ENCODE peak calls at places on chromosomes 7 and 10, in four cellular contexts. S is HCT116, H is HAP-1, Q is neuronal stem cell. R is an unnamed sample.
A peak's percentile ranks its signal among the peaks of the same experiment; 100 is the strongest.

GRCh38 chr10:76408646-76409045 is 977.2 kb downstream of the LRMDA start:
- DNase-seq in S (no peak), H (no peak), Q (no peak), R (no peak)

GRCh38 chr10:43816351-43817321 is 168.0 kb upstream of the ZNF32 start:
- DNase-seq in H (no peak), Q (no peak), S (no peak), R (peak; percentile 98)

GRCh38 chr10:32650246-32650655 is 204.3 kb downstream of the CCDC7 start:
- DNase-seq in Q (no peak), S (no peak), H (no peak), R (peak; percentile 17)

GRCh38 chr10:77355844-77356243 is 281.8 kb downstream of the KCNMA1 start:
- DNase-seq in Q (no peak), S (no peak), H (no peak), R (no peak)

GRCh38 chr10:123287594-123288247 is 133.5 kb downstream of the BUB3 start:
- DNase-seq in S (peak; percentile 77), Q (no peak), H (no peak), R (peak; percentile 14)

GRCh38 chr10:96835826-96836365 is 3.8 kb downstream of the LCOR start:
- DNase-seq in Q (no peak), H (no peak), S (no peak), R (no peak)

GRCh38 chr10:95792874-95793285 is 36.9 kb downstream of the ENTPD1 start:
- DNase-seq in S (no peak), Q (no peak), H (no peak), R (no peak)

GRCh38 chr10:132536241-132536963 is 1.2 kb upstream of the INPP5A start:
- DNase-seq in Q (no peak), H (no peak), S (no peak), R (no peak)

GRCh38 chr10:4723860-4724259 is 102.1 kb upstream of the AKR1E2 start:
- DNase-seq in S (no peak), H (no peak), Q (no peak), R (no peak)

GRCh38 chr10:71269301-71270288 is 49.5 kb upstream of the SLC29A3 start:
- DNase-seq in H (peak; percentile 39), S (no peak), Q (peak; percentile 30), R (no peak)

GRCh38 chr7:106590209-106590816 is 70.6 kb downstream of the CCDC71L start:
- DNase-seq in S (no peak), H (no peak), Q (no peak), R (peak; percentile 77)
- H3K4me3 ChIP-seq in S (no peak overlapping the region), H (no peak overlapping the region), Q (no peak overlapping the region), R (no peak overlapping the region)

GRCh38 chr7:26196305-26196704 is 4.2 kb downstream of the HNRNPA2B1 start:
- DNase-seq in Q (no peak), S (no peak), H (no peak), R (no peak)
- H3K36me3 ChIP-seq in Q (peaks cover 83% of the 10 kb centered on the region), S (peaks cover 79% of the 10 kb centered on the region), H (peaks cover 87% of the 10 kb centered on the region), R (peaks cover 58% of the 10 kb centered on the region)

GRCh38 chr7:74071121-74071520 is 12.5 kb upstream of the LIMK1 start:
- DNase-seq in S (no peak), H (no peak), Q (no peak), R (no peak)

GRCh38 chr7:74070619-74070920 is 13.0 kb upstream of the LIMK1 start:
- DNase-seq in Q (no peak), H (no peak), S (no peak), R (no peak)

GRCh38 chr7:74069086-74069541 is 14.5 kb upstream of the LIMK1 start:
- DNase-seq in H (no peak), S (no peak), Q (no peak), R (no peak)

GRCh38 chr7:74068378-74069085 is 15.1 kb upstream of the LIMK1 start:
- DNase-seq in H (no peak), Q (no peak), S (no peak), R (no peak)

GRCh38 chr7:74069790-74070618 is 13.6 kb upstream of the LIMK1 start:
- DNase-seq in H (no peak), Q (no peak), S (no peak), R (no peak)
- H3K4me3 ChIP-seq in H (no peak overlapping the region), Q (no peak overlapping the region), S (no peak overlapping the region), R (no peak overlapping the region)

GRCh38 chr7:45986355-45987298 is 65.6 kb upstream of the IGFBP3 start:
- DNase-seq in S (no peak), H (no peak), Q (no peak), R (no peak)
- H3K36me3 ChIP-seq in S (no peaks in the 10 kb centered on the region), H (no peaks in the 10 kb centered on the region), Q (no peaks in the 10 kb centered on the region), R (no peaks in the 10 kb centered on the region)

R was measured in cardiac muscle cell.